ENCODE peak calls at places on chromosomes 11 and 22, in nine cellular contexts. S, A, W, L, N, C, M, J and P are unnamed samples.
A peak's percentile ranks its signal among the peaks of the same experiment; 100 is the strongest.

GRCh38 chr11:44286268-44286880 is 23.6 kb downstream of the ALX4 start:
- DNase-seq in S (peak; percentile 6), A (peak; percentile 41), W (no peak), L (no peak), N (peak; percentile 86), C (peak; percentile 43), M (peak; percentile 23), J (peak; percentile 68), P (no peak)

GRCh38 chr11:13010737-13011342 is 1.7 kb downstream of the RASSF10 start:
- DNase-seq in S (no peak), A (no peak), W (no peak), L (no peak), N (peak; percentile 44), C (no peak), M (no peak), J (no peak), P (no peak)

GRCh38 chr11:31826530-31827438 is 15.7 kb upstream of the PAX6 start:
- DNase-seq in S (no peak), A (no peak), W (no peak), L (no peak), N (peak; percentile 40), C (no peak), M (no peak), J (peak; percentile 25), P (no peak)

GRCh38 chr11:26820739-26821138 is 98.9 kb upstream of the SLC5A12 start:
- DNase-seq in S (no peak), A (no peak), W (no peak), L (no peak), N (no peak), C (no peak), M (no peak), J (no peak), P (no peak)

GRCh38 chr22:32794449-32795213 is 6.9 kb upstream of the TIMP3 start:
- DNase-seq in S (no peak), A (no peak), W (no peak), L (no peak), N (no peak), C (no peak), M (no peak), J (no peak), P (no peak)

GRCh38 chr22:38756631-38757463 is 1.0 kb upstream of the SUN2 start:
- DNase-seq in S (no peak), A (no peak), W (no peak), L (no peak), N (no peak), C (no peak), M (no peak), J (peak; percentile 58), P (no peak)

GRCh38 chr22:22992474-22992873 is 77.8 kb upstream of the GNAZ start:
- DNase-seq in S (no peak), A (no peak), W (no peak), L (no peak), N (no peak), C (no peak), M (no peak), J (no peak), P (no peak)

GRCh38 chr11:96317985-96318384 is 25.0 kb downstream of the MAML2 start:
- DNase-seq in S (no peak), A (no peak), W (no peak), L (no peak), N (no peak), C (no peak), M (no peak), J (no peak), P (no peak)

GRCh38 chr11:45798793-45799441 is 6.0 kb upstream of the SLC35C1 start:
- DNase-seq in S (no peak), A (no peak), W (no peak), L (no peak), N (no peak), C (no peak), M (no peak), J (no peak), P (no peak)

GRCh38 chr22:17084554-17085276 is at the start of gene IL17RA:
- DNase-seq in S (peak; percentile 89), A (peak; percentile 95), W (peak; percentile 48), L (peak; percentile 90), N (peak; percentile 77), C (peak; percentile 91), M (peak; percentile 92), J (peak; percentile 97), P (peak; percentile 76)

GRCh38 chr22:41178425-41178975 is 26.6 kb upstream of the L3MBTL2 start:
- DNase-seq in S (no peak), A (no peak), W (no peak), L (peak; percentile 73), N (no peak), C (no peak), M (no peak), J (no peak), P (no peak)

GRCh38 chr11:114156131-114156581 is 96.6 kb downstream of the ZBTB16 start:
- DNase-seq in S (no peak), A (no peak), W (no peak), L (no peak), N (no peak), C (no peak), M (no peak), J (no peak), P (no peak)

GRCh38 chr22:36934153-36934939 is 20.9 kb downstream of the CSF2RB start:
- DNase-seq in S (no peak), A (no peak), W (no peak), L (no peak), N (no peak), C (no peak), M (no peak), J (peak; percentile 14), P (no peak)

GRCh38 chr22:41352058-41352457 is 29.7 kb upstream of the TEF start:
- DNase-seq in S (no peak), A (no peak), W (no peak), L (no peak), N (no peak), C (no peak), M (no peak), J (no peak), P (no peak)

GRCh38 chr11:5550440-5551095 is 2.2 kb upstream of the OR52H1 start:
- DNase-seq in S (no peak), A (no peak), W (no peak), L (no peak), N (no peak), C (no peak), M (no peak), J (no peak), P (no peak)

GRCh38 chr22:47199261-47199948 is 437.0 kb downstream of the TBC1D22A start:
- DNase-seq in S (no peak), A (no peak), W (peak; percentile 6), L (no peak), N (no peak), C (no peak), M (no peak), J (peak; percentile 14), P (no peak)